ENCODE peak calls at places on chromosomes 5 and 9, in six cellular contexts. J, B, Y, N, A and W are unnamed samples.

GRCh38 chr9:86078731-86079130 is 20.6 kb downstream of the GOLM1 start:
- DNase-seq in J (no peak), B (no peak), Y (peak; percentile 57), N (peak; percentile 46), A (no peak), W (no peak)

GRCh38 chr5:31362931-31363568 is 168.8 kb downstream of the DROSHA start:
- DNase-seq in J (peak; percentile 35), B (no peak), Y (peak; percentile 59), N (no peak), A (no peak), W (no peak)

GRCh38 chr5:10192309-10192708 is 57.4 kb downstream of the ATPSCKMT start:
- DNase-seq in J (peak; percentile 7), B (no peak), Y (peak; percentile 66), N (no peak), A (no peak), W (no peak)

GRCh38 chr5:116361171-116361967 is 213.3 kb downstream of the SEMA6A start:
- DNase-seq in J (peak; percentile 55), B (no peak), Y (peak; percentile 8), N (peak; percentile 86), A (peak; percentile 55), W (peak; percentile 70)

GRCh38 chr9:93207326-93207814 is 23.4 kb downstream of the WNK2 start:
- DNase-seq in J (peak; percentile 67), B (no peak), Y (peak; percentile 51), N (no peak), A (no peak), W (no peak)

GRCh38 chr9:135499326-135500070 is 984 bp upstream of the MRPS2 start:
- DNase-seq in J (peak; percentile 95), B (peak; percentile 89), Y (peak; percentile 71), N (peak; percentile 99), A (peak; percentile 96), W (peak; percentile 98)

GRCh38 chr5:80189701-80190100 is 66.1 kb downstream of the SERINC5 start:
- DNase-seq in J (no peak), B (no peak), Y (no peak), N (no peak), A (no peak), W (no peak)

GRCh38 chr5:30894811-30895210 is 298.7 kb upstream of the CDH6 start:
- DNase-seq in J (no peak), B (no peak), Y (peak; percentile 70), N (no peak), A (no peak), W (no peak)

GRCh38 chr5:137374110-137374853 is 124.8 kb downstream of the SPOCK1 start:
- DNase-seq in J (no peak), B (no peak), Y (no peak), N (peak; percentile 63), A (no peak), W (no peak)

GRCh38 chr5:149749481-149750365 is 19.6 kb downstream of the PPARGC1B start:
- DNase-seq in J (peak; percentile 68), B (peak; percentile 69), Y (peak; percentile 23), N (no peak), A (no peak), W (no peak)

GRCh38 chr5:110413856-110414255 is 312.6 kb downstream of the TMEM232 start:
- DNase-seq in J (no peak), B (no peak), Y (peak; percentile 83), N (no peak), A (no peak), W (no peak)

GRCh38 chr9:121938621-121939020 is 154.5 kb downstream of the TTLL11 start:
- DNase-seq in J (no peak), B (no peak), Y (no peak), N (no peak), A (no peak), W (no peak)

GRCh38 chr9:29750062-29750461 is 2176.8 kb upstream of the C9orf72 start:
- DNase-seq in J (peak; percentile 2), B (peak; percentile 8), Y (peak; percentile 52), N (no peak), A (no peak), W (no peak)

GRCh38 chr5:150582281-150582791 is 58.1 kb upstream of the SYNPO start:
- DNase-seq in J (peak; percentile 90), B (no peak), Y (peak; percentile 81), N (no peak), A (peak; percentile 79), W (peak; percentile 78)

GRCh38 chr5:82595083-82595482 is 316.9 kb upstream of the RPS23 start:
- DNase-seq in J (no peak), B (no peak), Y (no peak), N (no peak), A (no peak), W (no peak)

GRCh38 chr9:7363777-7364477 is 435.7 kb downstream of the DMAC1 start:
- DNase-seq in J (peak; percentile 9), B (no peak), Y (no peak), N (no peak), A (no peak), W (no peak)

GRCh38 chr9:134600836-134601638 is 40.6 kb upstream of the COL5A1 start:
- DNase-seq in J (no peak), B (no peak), Y (no peak), N (peak; percentile 25), A (no peak), W (no peak)

GRCh38 chr5:44952376-44952775 is 143.6 kb downstream of the MRPS30 start:
- DNase-seq in J (peak; percentile 7), B (peak; percentile 26), Y (peak; percentile 11), N (no peak), A (no peak), W (no peak)

GRCh38 chr9:134662143-134662876 is 20.7 kb downstream of the COL5A1 start:
- DNase-seq in J (peak; percentile 95), B (peak; percentile 91), Y (peak; percentile 87), N (peak; percentile 68), A (no peak), W (peak; percentile 67)

GRCh38 chr9:137034709-137035506 is 3.0 kb upstream of the FUT7 start:
- DNase-seq in J (peak; percentile 87), B (peak; percentile 91), Y (peak; percentile 47), N (peak; percentile 93), A (peak; percentile 82), W (peak; percentile 91)

GRCh38 chr9:104772707-104773106 is 8.8 kb downstream of the NIPSNAP3B start:
- DNase-seq in J (peak; percentile 48), B (no peak), Y (no peak), N (no peak), A (no peak), W (no peak)

GRCh38 chr9:133990366-133991210 is 1.5 kb downstream of the VAV2 start:
- DNase-seq in J (peak; percentile 70), B (peak; percentile 78), Y (peak; percentile 78), N (peak; percentile 86), A (peak; percentile 62), W (no peak)

GRCh38 chr5:142840591-142840990 is 70.4 kb downstream of the ARHGAP26 start:
- DNase-seq in J (no peak), B (no peak), Y (no peak), N (no peak), A (no peak), W (no peak)
- H3K27ac ChIP-seq in J (no peak overlapping the region), B (no peak overlapping the region), Y (no peak overlapping the region), N (no peak overlapping the region), A (peak overlapping the region; percentile 73), W (no peak overlapping the region)

DNA sequence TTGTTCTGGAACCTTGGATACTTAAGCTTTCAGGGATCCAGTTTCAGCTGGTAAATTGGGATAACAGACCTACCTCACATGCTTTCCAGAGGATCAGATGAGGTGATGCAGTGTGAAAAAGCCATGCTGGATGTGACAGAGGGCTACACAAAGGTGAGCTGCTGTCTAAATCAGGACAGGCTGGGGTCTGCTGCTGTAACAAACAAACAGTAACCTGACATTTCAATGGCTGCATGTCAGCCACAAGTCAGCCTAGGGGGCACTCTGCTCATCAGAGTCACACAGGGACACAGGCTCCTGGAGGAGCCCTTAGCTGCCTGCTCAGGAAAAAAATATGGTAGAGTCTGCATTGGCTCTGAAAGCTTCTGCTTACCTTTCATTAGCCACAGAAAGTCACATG is 66.7 kb upstream of the EGFLAM start:
- DNase-seq in J (no peak), B (no peak), Y (no peak), N (no peak), A (no peak), W (no peak)
- TF ChIP-seq CTCF in J (no peak), B (no peak), Y (no peak), N (no peak), A (no peak), W (no peak)

GRCh38 chr5:39518516-39518915 is 93.7 kb upstream of the DAB2 start:
- DNase-seq in J (peak; percentile 91), B (no peak), Y (peak; percentile 96), N (no peak), A (no peak), W (no peak)
- H3K27ac ChIP-seq in J (no peak overlapping the region), B (no peak overlapping the region), Y (peak overlapping the region; percentile 86), N (no peak overlapping the region), A (no peak overlapping the region), W (no peak overlapping the region)

GRCh38 chr9:123268950-123269302 is 540 bp upstream of the STRBP start:
- DNase-seq in J (no peak), B (no peak), Y (no peak), N (no peak), A (no peak), W (no peak)

GRCh38 chr9:123267481-123268239 is 726 bp downstream of the STRBP start:
- DNase-seq in J (no peak), B (peak; percentile 29), Y (no peak), N (no peak), A (peak; percentile 32), W (peak; percentile 71)

GRCh38 chr9:123266655-123267421 is 1.5 kb downstream of the STRBP start:
- DNase-seq in J (no peak), B (no peak), Y (no peak), N (no peak), A (no peak), W (no peak)

GRCh38 chr9:123269316-123269715 is 930 bp upstream of the STRBP start:
- DNase-seq in J (no peak), B (no peak), Y (no peak), N (no peak), A (no peak), W (no peak)

DNA sequence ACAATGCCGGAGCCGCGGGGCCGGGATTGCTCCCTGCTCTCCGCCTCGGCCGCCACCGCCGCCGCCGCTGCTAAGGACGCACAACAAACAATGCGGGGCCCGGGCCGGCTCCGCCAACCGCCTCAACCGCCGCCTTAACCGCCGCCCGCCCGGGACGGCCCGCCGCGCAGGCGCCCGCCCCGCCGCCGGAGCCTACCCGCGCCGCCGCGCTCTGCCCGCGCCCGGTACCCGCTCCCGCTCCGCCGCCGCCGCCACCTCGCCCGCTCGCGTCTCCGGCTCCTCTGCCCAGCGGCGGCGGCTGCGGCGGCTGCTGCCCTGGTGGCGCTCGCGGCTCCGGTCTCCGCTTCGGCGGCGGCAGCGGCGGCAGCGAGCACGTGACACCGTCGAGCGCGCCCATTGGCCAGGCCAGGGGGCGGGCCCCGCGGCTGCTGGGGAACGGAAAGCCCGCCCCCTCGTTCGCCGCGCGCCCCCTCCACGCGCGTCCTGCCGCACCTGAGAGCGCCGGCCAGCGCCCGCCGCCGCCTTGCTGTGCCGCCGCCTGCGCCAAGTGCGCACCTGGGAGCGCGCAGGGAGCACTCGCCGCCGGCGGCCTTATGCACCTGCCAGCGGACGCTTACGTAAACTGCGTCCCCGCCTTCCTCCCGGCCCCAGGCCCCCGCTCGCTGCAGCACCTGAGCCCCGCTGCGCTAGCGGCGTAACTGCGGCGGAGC is at the start of gene STRBP:
- DNase-seq in J (peak; percentile 84), B (peak; percentile 99), Y (peak; percentile 49), N (peak; percentile 93), A (peak; percentile 95), W (peak; percentile 96)
- TF ChIP-seq CTCF in J (no peak), B (peak; percentile 35), Y (no peak), N (no peak), A (no peak), W (no peak)